ENCODE peak calls at places on chromosome 6, in four cellular contexts. T is HepG2, B is K562, Y is GM12878. S is an unnamed sample.

GRCh38 chr6:88953550-88954386 is 9.7 kb downstream of the RNGTT start:
- DNase-seq in T (no peak), B (no peak), Y (no peak), S (no peak)

GRCh38 chr6:20610636-20611200 is 76.5 kb downstream of the CDKAL1 start:
- DNase-seq in T (no peak), B (no peak), Y (no peak), S (no peak)

GRCh38 chr6:20198156-20198555 is 14.1 kb downstream of the MBOAT1 start:
- DNase-seq in T (no peak), B (no peak), Y (no peak), S (no peak)

GRCh38 chr6:35037289-35038038 is 103.7 kb downstream of the TCP11 start:
- DNase-seq in T (no peak), B (no peak), Y (no peak), S (no peak)

GRCh38 chr6:159116343-159116742 is 52.9 kb upstream of the FNDC1 start:
- DNase-seq in T (no peak), B (no peak), Y (no peak), S (no peak)

GRCh38 chr6:13846841-13847240 is 32.5 kb upstream of the MCUR1 start:
- DNase-seq in T (peak), B (peak), Y (no peak), S (peak)

GRCh38 chr6:4732691-4733315 is 43.4 kb upstream of the CDYL start:
- DNase-seq in T (peak), B (peak), Y (no peak), S (peak)

GRCh38 chr6:157232161-157232895 is 91.0 kb downstream of the TMEM242 start:
- DNase-seq in T (no peak), B (no peak), Y (no peak), S (no peak)

GRCh38 chr6:126748141-126748540 is 370.3 kb upstream of the RSPO3 start:
- DNase-seq in T (no peak), B (no peak), Y (no peak), S (no peak)

GRCh38 chr6:33160096-33160495 is 32.2 kb downstream of the COL11A2 start:
- DNase-seq in T (no peak), B (no peak), Y (no peak), S (no peak)

GRCh38 chr6:25346064-25346463 is 66.9 kb downstream of the CARMIL1 start:
- DNase-seq in T (no peak), B (no peak), Y (no peak), S (no peak)

GRCh38 chr6:130288065-130288464 is 65.3 kb upstream of the SAMD3 start:
- DNase-seq in T (no peak), B (no peak), Y (no peak), S (no peak)

GRCh38 chr6:134339216-134339615 is 21.3 kb upstream of the SGK1 start:
- DNase-seq in T (no peak), B (no peak), Y (no peak), S (no peak)

GRCh38 chr6:161228911-161229591 is 44.8 kb downstream of the AGPAT4 start:
- DNase-seq in T (no peak), B (peak), Y (no peak), S (no peak)

GRCh38 chr6:166419268-166419667 is 36.5 kb upstream of the MPC1 start:
- DNase-seq in T (no peak), B (no peak), Y (peak), S (no peak)

GRCh38 chr6:163181666-163182180 is 232.8 kb upstream of the QKI start:
- DNase-seq in T (no peak), B (no peak), Y (no peak), S (no peak)

GRCh38 chr6:163179721-163180120 is 234.8 kb upstream of the QKI start:
- DNase-seq in T (no peak), B (no peak), Y (no peak), S (no peak)

GRCh38 chr6:163179061-163179460 is 235.5 kb upstream of the QKI start:
- DNase-seq in T (no peak), B (no peak), Y (no peak), S (no peak)

GRCh38 chr6:163182696-163183095 is 231.8 kb upstream of the QKI start:
- DNase-seq in T (no peak), B (no peak), Y (no peak), S (no peak)

DNA sequence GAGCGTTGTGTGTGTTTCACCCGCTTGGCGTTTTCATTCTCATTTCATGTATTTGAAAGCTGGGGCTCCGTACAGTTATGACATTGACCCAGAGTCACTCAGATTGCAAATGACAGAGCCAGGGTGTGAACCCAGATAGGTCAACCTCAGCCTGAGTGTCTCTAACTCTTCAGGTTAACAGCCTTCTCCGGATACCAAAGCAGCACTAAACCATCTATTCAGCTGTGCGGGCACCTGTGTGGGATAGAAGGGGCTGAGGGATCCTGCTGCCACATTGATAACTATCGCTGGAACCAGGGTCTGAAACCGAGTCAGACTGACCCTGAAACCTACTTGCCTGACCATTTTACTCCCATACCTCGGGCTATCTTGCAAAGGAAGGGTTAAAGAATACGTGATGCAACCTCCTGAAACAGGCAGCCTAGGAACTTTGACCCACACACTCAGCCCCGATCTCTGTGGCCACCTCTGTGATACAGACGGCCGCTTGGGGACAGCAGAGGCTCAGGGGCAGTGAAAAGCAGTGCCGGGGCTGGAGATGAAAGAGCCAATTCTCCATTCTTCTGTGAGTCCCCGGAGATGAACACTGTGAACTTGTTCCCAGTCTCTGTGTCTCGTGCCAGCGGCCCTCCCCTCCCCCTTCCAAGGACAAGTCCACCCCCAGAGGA is 233.5 kb upstream of the QKI start:
- DNase-seq in T (peak), B (peak), Y (no peak), S (peak)
- TF ChIP-seq CREM in T (no peak), B (peak), Y (no peak), S (no peak)

GRCh38 chr6:40645043-40645442 is 57.9 kb upstream of the LRFN2 start:
- DNase-seq in T (no peak), B (no peak), Y (no peak), S (no peak)
- TF ChIP-seq CREM in T (no peak), B (no peak), Y (no peak), S (no peak)

GRCh38 chr6:128519931-128520435 is 416 bp downstream of the PTPRK start:
- DNase-seq in T (no peak), B (no peak), Y (no peak), S (no peak)

GRCh38 chr6:128521302-128521632 is 868 bp upstream of the PTPRK start:
- DNase-seq in T (no peak), B (no peak), Y (no peak), S (no peak)

GRCh38 chr6:128520436-128521301 is at the start of gene PTPRK:
- DNase-seq in T (peak), B (peak), Y (no peak), S (peak)

GRCh38 chr6:128518531-128519131 is 1.8 kb downstream of the PTPRK start:
- DNase-seq in T (no peak), B (no peak), Y (no peak), S (no peak)

GRCh38 chr6:128519132-128519930 is 1.1 kb downstream of the PTPRK start:
- DNase-seq in T (peak), B (no peak), Y (no peak), S (peak)
- TF ChIP-seq CREM in T (no peak), B (no peak), Y (no peak), S (no peak)

DNA sequence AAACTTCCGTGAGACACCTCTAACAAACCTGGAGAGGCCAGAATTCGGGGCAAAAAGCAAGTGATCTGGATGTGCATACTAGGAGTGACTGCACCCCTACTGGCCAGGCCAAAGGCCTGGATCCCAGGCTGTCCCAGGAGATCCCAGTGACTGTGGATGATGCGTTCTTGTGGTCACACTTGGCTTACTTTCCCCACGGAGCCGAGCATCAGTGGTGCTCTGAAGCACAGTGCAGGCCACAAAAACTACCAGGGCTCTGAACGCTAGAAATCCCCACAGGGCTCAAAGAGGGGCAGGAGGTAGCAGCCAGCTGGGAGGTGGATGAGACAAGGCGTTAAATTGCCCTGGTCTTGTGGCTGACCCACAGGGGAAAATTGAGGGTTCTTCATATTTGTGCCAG is 7.1 kb downstream of the TRIM26 start:
- DNase-seq in T (no peak), B (no peak), Y (no peak), S (no peak)
- TF ChIP-seq CREM in T (no peak), B (no peak), Y (no peak), S (no peak)

GRCh38 chr6:119226089-119226488 is 123.5 kb downstream of the MAN1A1 start:
- DNase-seq in T (no peak), B (no peak), Y (no peak), S (no peak)

GRCh38 chr6:119227377-119227776 is 122.2 kb downstream of the MAN1A1 start:
- DNase-seq in T (peak), B (no peak), Y (no peak), S (no peak)

GRCh38 chr6:119220452-119220851 is 129.1 kb downstream of the MAN1A1 start:
- DNase-seq in T (no peak), B (no peak), Y (no peak), S (no peak)

GRCh38 chr6:119218548-119218947 is 131.0 kb downstream of the MAN1A1 start:
- DNase-seq in T (no peak), B (no peak), Y (no peak), S (no peak)

DNA sequence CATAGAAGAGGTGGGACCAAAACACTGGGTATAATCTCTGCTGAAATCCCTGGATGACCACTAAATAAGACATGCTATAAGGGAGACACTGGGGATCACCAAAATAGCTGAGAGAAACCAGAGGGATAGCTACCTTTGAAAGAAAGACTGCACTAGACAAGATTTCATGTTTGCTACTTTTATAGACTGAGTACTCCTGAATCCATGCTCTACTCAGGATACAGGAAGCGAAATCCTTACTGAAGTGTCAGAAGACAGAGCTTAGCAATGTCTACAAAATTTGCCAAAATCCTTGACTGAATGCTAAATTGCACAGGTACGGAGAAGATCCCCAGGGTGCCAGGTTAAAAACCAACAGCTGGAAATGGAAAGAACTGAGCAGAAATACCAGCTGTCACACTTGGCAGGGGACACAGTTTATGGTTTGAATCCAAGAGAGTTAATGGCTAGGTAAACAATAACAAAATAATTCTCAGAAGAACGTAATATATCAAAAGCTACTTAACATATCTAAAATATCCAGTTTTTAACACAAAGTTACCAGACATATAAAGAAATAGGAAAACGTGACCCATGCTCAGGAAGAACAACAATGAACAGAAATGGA is 125.4 kb downstream of the MAN1A1 start:
- DNase-seq in T (no peak), B (no peak), Y (no peak), S (no peak)
- TF ChIP-seq CREM in T (no peak), B (no peak), Y (no peak), S (no peak)

GRCh38 chr6:109311481-109311880 is 70.8 kb downstream of the CD164 start:
- DNase-seq in T (no peak), B (no peak), Y (no peak), S (no peak)

GRCh38 chr6:109306733-109307132 is 75.5 kb downstream of the CD164 start:
- DNase-seq in T (no peak), B (peak), Y (no peak), S (no peak)

GRCh38 chr6:109305028-109305427 is 77.2 kb downstream of the CD164 start:
- DNase-seq in T (no peak), B (no peak), Y (no peak), S (no peak)

GRCh38 chr6:109309917-109310316 is 72.3 kb downstream of the CD164 start:
- DNase-seq in T (no peak), B (no peak), Y (no peak), S (no peak)

DNA sequence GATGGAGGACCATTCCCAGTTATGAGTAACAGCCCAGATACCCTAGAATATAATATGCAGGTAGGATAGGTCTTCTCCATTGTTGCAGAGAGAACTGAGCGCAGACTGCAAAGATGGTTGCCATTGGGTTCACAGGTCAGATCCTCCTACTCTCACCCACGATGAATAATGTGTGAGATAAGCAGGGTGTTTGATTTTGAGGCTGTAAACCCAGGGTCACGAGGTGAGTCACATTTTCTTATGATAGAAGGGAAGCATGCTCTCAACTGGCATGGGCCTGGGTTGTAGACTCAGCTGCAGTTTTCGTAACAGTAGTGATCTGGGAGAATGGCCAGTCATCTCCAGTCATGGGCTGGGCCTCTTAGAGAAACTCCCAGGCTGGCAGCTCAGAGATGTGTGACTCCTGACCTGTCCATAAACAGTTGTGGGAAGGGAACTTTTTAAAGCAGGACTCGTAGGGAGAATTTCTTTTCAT is 74.2 kb downstream of the CD164 start:
- DNase-seq in T (peak), B (peak), Y (no peak), S (no peak)
- TF ChIP-seq CREM in T (no peak), B (peak), Y (no peak), S (no peak)

S was measured in WTC11.